ENCODE peak calls at places on chromosome 15, in eight cellular contexts. W, I, X, N, Z, J, V and Y are unnamed samples.

GRCh38 chr15:45497261-45497660 is 25.3 kb downstream of the SLC30A4 start:
- DNase-seq in W (no peak), I (no peak), X (no peak), N (no peak), Z (no peak), J (no peak), V (no peak), Y (no peak)

GRCh38 chr15:40591310-40591845 is 2.7 kb upstream of the KNL1 start:
- DNase-seq in W (no peak), I (no peak), X (no peak), N (no peak), Z (no peak), J (no peak), V (no peak), Y (no peak)

GRCh38 chr15:33089878-33090757 is 104.4 kb downstream of the FMN1 start:
- DNase-seq in W (no peak), I (no peak), X (no peak), N (no peak), Z (no peak), J (peak), V (no peak), Y (no peak)

GRCh38 chr15:76903251-76903681 is 1.9 kb downstream of the SCAPER start:
- DNase-seq in W (no peak), I (no peak), X (no peak), N (no peak), Z (no peak), J (peak), V (peak), Y (peak)

GRCh38 chr15:53693729-53694533 is 65.5 kb downstream of the WDR72 start:
- DNase-seq in W (no peak), I (peak), X (peak), N (no peak), Z (no peak), J (no peak), V (no peak), Y (no peak)

GRCh38 chr15:89781891-89782618 is 5.9 kb downstream of the MESP2 start:
- DNase-seq in W (no peak), I (no peak), X (no peak), N (no peak), Z (no peak), J (peak), V (no peak), Y (no peak)

GRCh38 chr15:96234109-96234892 is 96.2 kb upstream of the NR2F2 start:
- DNase-seq in W (peak), I (no peak), X (no peak), N (no peak), Z (no peak), J (peak), V (no peak), Y (no peak)

GRCh38 chr15:40914013-40914412 is 15.1 kb upstream of the DLL4 start:
- DNase-seq in W (no peak), I (no peak), X (no peak), N (no peak), Z (no peak), J (no peak), V (no peak), Y (no peak)

GRCh38 chr15:74541494-74542191 is 623 bp downstream of the ARID3B start:
- DNase-seq in W (peak), I (no peak), X (peak), N (no peak), Z (peak), J (peak), V (peak), Y (peak)

GRCh38 chr15:90893175-90894090 is 9.1 kb downstream of the FES start:
- DNase-seq in W (no peak), I (peak), X (no peak), N (no peak), Z (no peak), J (no peak), V (no peak), Y (no peak)

GRCh38 chr15:48550822-48551525 is 94.5 kb downstream of the FBN1 start:
- DNase-seq in W (no peak), I (no peak), X (no peak), N (no peak), Z (no peak), J (no peak), V (no peak), Y (no peak)

GRCh38 chr15:48547305-48547704 is 98.2 kb downstream of the FBN1 start:
- DNase-seq in W (no peak), I (no peak), X (no peak), N (no peak), Z (no peak), J (no peak), V (peak), Y (no peak)

GRCh38 chr15:99143655-99144610 is 39.1 kb downstream of the SYNM start:
- DNase-seq in W (no peak), I (peak), X (peak), N (no peak), Z (no peak), J (no peak), V (no peak), Y (no peak)

GRCh38 chr15:63052961-63053698 is 10.6 kb downstream of the TPM1 start:
- DNase-seq in W (no peak), I (peak), X (peak), N (no peak), Z (no peak), J (no peak), V (peak), Y (no peak)

GRCh38 chr15:62469478-62469873 is 304.4 kb upstream of the C2CD4B start:
- DNase-seq in W (no peak), I (no peak), X (peak), N (no peak), Z (no peak), J (no peak), V (no peak), Y (no peak)

DNA sequence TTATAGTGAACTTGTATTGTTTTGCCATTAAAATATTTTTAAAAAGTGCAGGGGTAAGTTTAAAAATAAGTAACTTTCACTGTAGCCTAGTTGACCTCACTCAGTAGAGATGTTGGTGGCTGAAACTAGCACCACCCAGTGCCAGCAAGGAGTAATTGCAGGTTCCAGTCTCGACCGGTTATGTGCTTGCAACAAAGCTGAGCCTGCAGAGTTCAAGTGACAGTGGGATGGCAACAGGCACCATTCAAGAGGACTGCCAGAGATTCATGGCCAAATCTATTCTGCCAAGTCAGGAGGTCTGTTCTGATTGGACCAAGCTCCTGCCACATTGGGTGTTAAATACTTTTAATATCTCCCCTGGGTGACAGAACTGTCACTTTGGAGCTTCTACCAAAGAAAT is 2.7 kb downstream of the ADAMTS7 start:
- DNase-seq in W (no peak), I (no peak), X (no peak), N (no peak), Z (no peak), J (peak), V (peak), Y (peak)
- TF ChIP-seq CTCF in W (peak), I (peak), X (no peak), N (no peak), Z (no peak), J (peak), V (peak), Y (no peak)

DNA sequence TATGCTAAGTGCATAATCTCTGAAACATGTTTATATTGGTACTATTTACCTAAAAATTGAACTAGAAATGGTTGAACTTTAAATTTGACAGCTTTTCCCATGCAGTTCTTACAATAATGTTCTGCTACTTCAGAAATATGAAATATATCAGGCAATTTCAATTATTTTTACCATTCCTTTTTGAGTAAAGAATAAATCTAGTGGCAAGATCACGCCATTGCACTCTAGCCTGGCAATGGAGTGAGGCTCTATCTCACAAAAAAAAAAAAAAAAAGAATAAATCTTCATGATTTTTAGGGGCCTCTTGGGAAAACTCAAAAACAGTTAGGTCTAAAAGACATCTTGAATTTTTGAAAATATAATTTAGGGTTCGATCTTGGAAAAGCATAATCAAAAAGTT is 10.6 kb upstream of the DNAAF4 start:
- DNase-seq in W (no peak), I (no peak), X (no peak), N (no peak), Z (no peak), J (no peak), V (no peak), Y (no peak)
- TF ChIP-seq CTCF in W (no peak), I (no peak), X (no peak), N (no peak), Z (no peak), J (no peak), V (no peak), Y (no peak)

DNA sequence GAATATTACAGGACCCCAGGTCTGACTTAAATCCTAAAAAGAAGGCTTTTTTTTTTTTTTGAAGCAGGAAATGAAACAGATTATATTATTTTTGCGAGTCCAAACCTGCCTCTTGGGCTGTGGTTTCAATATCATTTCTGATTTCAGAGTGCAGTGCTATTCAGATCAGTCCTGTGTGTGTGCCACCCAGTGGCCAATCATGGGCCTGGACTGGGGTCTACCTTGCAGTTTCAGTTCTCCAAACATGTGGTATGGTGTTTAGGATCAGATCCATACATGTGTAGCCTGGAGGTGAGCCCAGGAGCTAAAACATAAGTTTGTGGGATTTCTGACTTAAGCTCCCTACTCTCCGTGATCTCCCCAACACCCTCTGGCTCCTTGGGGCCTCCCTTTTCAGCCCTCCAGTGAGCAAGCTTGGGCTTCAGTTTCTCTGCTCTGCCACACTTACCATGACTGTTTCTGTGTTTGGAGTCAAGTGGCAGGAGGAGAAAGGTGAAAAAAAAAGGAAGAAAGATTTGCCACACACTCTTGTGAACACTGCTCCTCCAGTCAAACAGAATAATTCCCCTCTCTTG is 12.1 kb upstream of the THSD4 start:
- DNase-seq in W (peak), I (no peak), X (no peak), N (no peak), Z (no peak), J (peak), V (peak), Y (no peak)
- TF ChIP-seq CTCF in W (peak), I (peak), X (no peak), N (no peak), Z (no peak), J (peak), V (peak), Y (no peak)

GRCh38 chr15:93018574-93018973 is 70.4 kb downstream of the RGMA start:
- DNase-seq in W (no peak), I (no peak), X (no peak), N (no peak), Z (no peak), J (no peak), V (no peak), Y (no peak)
- TF ChIP-seq CTCF in W (no peak), I (peak), X (no peak), N (peak), Z (no peak), J (no peak), V (no peak), Y (no peak)

GRCh38 chr15:81303241-81304225 is 20.4 kb downstream of the STARD5 start:
- DNase-seq in W (no peak), I (no peak), X (no peak), N (no peak), Z (no peak), J (no peak), V (no peak), Y (no peak)
- TF ChIP-seq CTCF in W (no peak), I (no peak), X (no peak), N (no peak), Z (no peak), J (no peak), V (no peak), Y (no peak)

GRCh38 chr15:60395276-60396011 is 2.3 kb downstream of the ANXA2 start:
- DNase-seq in W (no peak), I (no peak), X (no peak), N (no peak), Z (no peak), J (no peak), V (no peak), Y (no peak)

GRCh38 chr15:60396100-60396499 is 1.7 kb downstream of the ANXA2 start:
- DNase-seq in W (no peak), I (no peak), X (no peak), N (no peak), Z (no peak), J (no peak), V (no peak), Y (no peak)

GRCh38 chr15:60396560-60396963 is 1.2 kb downstream of the ANXA2 start:
- DNase-seq in W (no peak), I (no peak), X (no peak), N (no peak), Z (no peak), J (no peak), V (no peak), Y (no peak)

GRCh38 chr15:60397772-60398445 is at the start of gene ANXA2:
- DNase-seq in W (peak), I (peak), X (peak), N (peak), Z (peak), J (peak), V (peak), Y (peak)

GRCh38 chr15:60396964-60397771 is 618 bp downstream of the ANXA2 start:
- DNase-seq in W (peak), I (peak), X (peak), N (no peak), Z (peak), J (peak), V (no peak), Y (peak)
- TF ChIP-seq CTCF in W (no peak), I (peak), X (no peak), N (no peak), Z (no peak), J (no peak), V (no peak), Y (no peak)

GRCh38 chr15:70096215-70096974 is 1.3 kb downstream of the TLE3 start:
- DNase-seq in W (peak), I (peak), X (peak), N (no peak), Z (peak), J (peak), V (peak), Y (peak)
- TF ChIP-seq CTCF in W (no peak), I (no peak), X (no peak), N (no peak), Z (no peak), J (no peak), V (no peak), Y (no peak)

GRCh38 chr15:29939404-29939803 is 117.1 kb upstream of the TJP1 start:
- DNase-seq in W (no peak), I (no peak), X (no peak), N (no peak), Z (no peak), J (no peak), V (no peak), Y (no peak)

GRCh38 chr15:29942548-29942947 is 120.3 kb upstream of the TJP1 start:
- DNase-seq in W (no peak), I (no peak), X (no peak), N (no peak), Z (no peak), J (no peak), V (no peak), Y (no peak)

GRCh38 chr15:29944925-29945324 is 122.7 kb upstream of the TJP1 start:
- DNase-seq in W (no peak), I (no peak), X (no peak), N (no peak), Z (no peak), J (no peak), V (no peak), Y (no peak)

GRCh38 chr15:29938701-29939340 is 116.6 kb upstream of the TJP1 start:
- DNase-seq in W (no peak), I (no peak), X (no peak), N (no peak), Z (no peak), J (no peak), V (no peak), Y (no peak)

DNA sequence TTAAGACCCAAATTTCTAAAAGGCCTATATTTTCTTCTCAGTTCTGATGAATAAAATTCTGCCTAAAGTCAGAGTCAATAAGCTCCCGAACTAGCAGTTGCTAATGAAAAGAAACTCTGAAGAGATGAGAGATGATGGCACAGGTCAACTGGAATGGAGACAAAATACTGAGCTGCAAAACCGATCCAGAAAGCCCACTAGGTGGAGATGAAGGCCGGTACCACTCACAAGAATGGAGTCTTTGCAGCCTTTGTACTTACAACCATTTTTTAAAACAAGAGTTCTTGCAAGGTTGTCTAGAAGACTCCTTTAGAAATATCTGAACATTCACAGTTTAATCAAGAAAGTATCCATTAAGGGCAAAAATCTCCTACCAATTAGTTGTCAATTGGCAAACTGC is 119.9 kb upstream of the TJP1 start:
- DNase-seq in W (no peak), I (no peak), X (no peak), N (no peak), Z (no peak), J (no peak), V (no peak), Y (no peak)
- TF ChIP-seq CTCF in W (no peak), I (peak), X (no peak), N (no peak), Z (no peak), J (no peak), V (no peak), Y (no peak)

GRCh38 chr15:57911247-57911646 is 154.3 kb downstream of the ALDH1A2 start:
- DNase-seq in W (no peak), I (peak), X (no peak), N (no peak), Z (no peak), J (no peak), V (peak), Y (no peak)
- TF ChIP-seq CTCF in W (no peak), I (no peak), X (no peak), N (no peak), Z (no peak), J (no peak), V (no peak), Y (no peak)